ENCODE peak calls at places on chromosome 1, in four cellular contexts. C, W, R and V are unnamed samples.

GRCh38 chr1:184223216-184223615 is 163.6 kb upstream of the C1orf21 start:
- DNase-seq in C (no peak), W (peak), R (no peak), V (no peak)

GRCh38 chr1:240237305-240237721 is 145.6 kb downstream of the FMN2 start:
- DNase-seq in C (no peak), W (no peak), R (no peak), V (no peak)

GRCh38 chr1:21537932-21538630 is 28.9 kb downstream of the ALPL start:
- DNase-seq in C (no peak), W (peak), R (no peak), V (peak)

GRCh38 chr1:6426321-6426971 is 1.9 kb downstream of the ESPN start:
- DNase-seq in C (no peak), W (no peak), R (no peak), V (no peak)

GRCh38 chr1:5780324-5780716 is 211.9 kb downstream of the NPHP4 start:
- DNase-seq in C (no peak), W (no peak), R (no peak), V (no peak)

GRCh38 chr1:19169642-19170041 is 40.4 kb downstream of the UBR4 start:
- DNase-seq in C (no peak), W (no peak), R (no peak), V (peak)

GRCh38 chr1:234607091-234608025 is 2.6 kb downstream of the IRF2BP2 start:
- DNase-seq in C (peak), W (peak), R (no peak), V (peak)

GRCh38 chr1:193545171-193545570 is 358.8 kb upstream of the B3GALT2 start:
- DNase-seq in C (no peak), W (no peak), R (no peak), V (no peak)

GRCh38 chr1:246265481-246265880 is 241.6 kb downstream of the SMYD3 start:
- DNase-seq in C (no peak), W (no peak), R (no peak), V (no peak)

GRCh38 chr1:7831458-7831857 is 21.4 kb downstream of the UTS2 start:
- DNase-seq in C (no peak), W (no peak), R (no peak), V (no peak)

GRCh38 chr1:230868736-230869385 is 540 bp upstream of the C1orf198 start:
- DNase-seq in C (no peak), W (peak), R (no peak), V (peak)

GRCh38 chr1:231032963-231033362 is 7.1 kb downstream of the FAM89A start:
- DNase-seq in C (no peak), W (no peak), R (no peak), V (no peak)

GRCh38 chr1:232016636-232017035 is 390.0 kb downstream of the DISC1 start:
- DNase-seq in C (no peak), W (no peak), R (no peak), V (no peak)

GRCh38 chr1:9361630-9362256 is 69.0 kb downstream of the SPSB1 start:
- DNase-seq in C (no peak), W (no peak), R (no peak), V (no peak)

GRCh38 chr1:26733982-26734381 is 38.2 kb downstream of the ARID1A start:
- DNase-seq in C (no peak), W (no peak), R (no peak), V (peak)

GRCh38 chr1:234975122-234975940 is 153.3 kb downstream of the TOMM20 start:
- DNase-seq in C (no peak), W (no peak), R (no peak), V (peak)

GRCh38 chr1:173403996-173404395 is 73.1 kb upstream of the PRDX6 start:
- DNase-seq in C (no peak), W (no peak), R (no peak), V (no peak)

GRCh38 chr1:199029401-199029800 is 390.6 kb downstream of the PTPRC start:
- DNase-seq in C (no peak), W (no peak), R (no peak), V (no peak)

GRCh38 chr1:206464456-206464964 is 5.8 kb upstream of the IKBKE start:
- DNase-seq in C (no peak), W (no peak), R (no peak), V (peak)

GRCh38 chr1:180166436-180166800 is 11.7 kb downstream of the QSOX1 start:
- DNase-seq in C (no peak), W (no peak), R (no peak), V (no peak)

GRCh38 chr1:53518775-53519174 is 59.6 kb downstream of the DMRTB1 start:
- DNase-seq in C (no peak), W (no peak), R (no peak), V (no peak)

GRCh38 chr1:6409733-6410132 is 10.0 kb downstream of the HES2 start:
- DNase-seq in C (no peak), W (no peak), R (no peak), V (no peak)

GRCh38 chr1:203650012-203650836 is 23.6 kb downstream of the ATP2B4 start:
- DNase-seq in C (peak), W (peak), R (peak), V (peak)

GRCh38 chr1:25795227-25795626 is 4.8 kb upstream of the SELENON start:
- DNase-seq in C (no peak), W (no peak), R (no peak), V (no peak)

GRCh38 chr1:28437924-28438699 is 67.7 kb upstream of the RCC1 start:
- DNase-seq in C (no peak), W (peak), R (no peak), V (peak)

GRCh38 chr1:107724648-107725047 is 240.3 kb downstream of the VAV3 start:
- DNase-seq in C (no peak), W (no peak), R (no peak), V (no peak)

GRCh38 chr1:168706376-168706995 is 22.5 kb downstream of the DPT start:
- DNase-seq in C (no peak), W (no peak), R (no peak), V (no peak)